ENCODE peak calls at places on chromosomes 16 and 17, in five cellular contexts. E is WTC11, K is H1, J is HepG2, B is K562. L is an unnamed sample.

GRCh38 chr17:39306028-39306427 is 80.3 kb upstream of the STAC2 start:
- DNase-seq in E (no peak), K (peak; percentile 42), J (no peak), B (no peak), L (no peak)

GRCh38 chr17:52297230-52298010 is 138.9 kb upstream of the CA10 start:
- DNase-seq in E (no peak), K (no peak), J (peak; percentile 5), B (no peak), L (no peak)

GRCh38 chr17:9291912-9292562 is 270.7 kb downstream of the NTN1 start:
- DNase-seq in E (peak; percentile 49), K (peak; percentile 66), J (peak; percentile 8), B (peak; percentile 10), L (no peak)

GRCh38 chr17:68390888-68391545 is 66.3 kb downstream of the WIPI1 start:
- DNase-seq in E (no peak), K (peak; percentile 28), J (no peak), B (no peak), L (no peak)

GRCh38 chr17:35345926-35346771 is 27.3 kb downstream of the SLFN11 start:
- DNase-seq in E (peak; percentile 24), K (peak; percentile 64), J (no peak), B (peak; percentile 11), L (no peak)

GRCh38 chr16:54118846-54119245 is 167.7 kb downstream of the IRX3 start:
- DNase-seq in E (no peak), K (no peak), J (no peak), B (no peak), L (no peak)

GRCh38 chr17:50817142-50817751 is 18.1 kb upstream of the WFIKKN2 start:
- DNase-seq in E (peak; percentile 55), K (peak; percentile 82), J (no peak), B (peak; percentile 71), L (no peak)

GRCh38 chr17:69870091-69870530 is 204.9 kb upstream of the KCNJ16 start:
- DNase-seq in E (no peak), K (no peak), J (no peak), B (no peak), L (no peak)

GRCh38 chr16:84526794-84527485 is 22.5 kb upstream of the MEAK7 start:
- DNase-seq in E (no peak), K (no peak), J (no peak), B (no peak), L (no peak)

GRCh38 chr17:72812823-72813222 is 279.7 kb downstream of the SLC39A11 start:
- DNase-seq in E (no peak), K (no peak), J (no peak), B (no peak), L (no peak)

GRCh38 chr17:49787932-49788442 is 494 bp upstream of the KAT7 start:
- DNase-seq in E (peak; percentile 19), K (peak; percentile 52), J (no peak), B (peak; percentile 31), L (no peak)

GRCh38 chr16:24273511-24273910 is 17.4 kb downstream of the CACNG3 start:
- DNase-seq in E (no peak), K (no peak), J (no peak), B (no peak), L (no peak)

GRCh38 chr17:5364696-5365095 is 54.8 kb downstream of the NUP88 start:
- DNase-seq in E (no peak), K (no peak), J (no peak), B (no peak), L (no peak)

GRCh38 chr16:56506941-56507340 is 12.9 kb downstream of the BBS2 start:
- DNase-seq in E (no peak), K (no peak), J (no peak), B (no peak), L (no peak)

GRCh38 chr16:53821487-53821886 is 117.5 kb downstream of the FTO start:
- DNase-seq in E (no peak), K (no peak), J (no peak), B (no peak), L (no peak)

GRCh38 chr17:11391134-11391533 is 150.1 kb downstream of the SHISA6 start:
- DNase-seq in E (peak; percentile 18), K (peak; percentile 73), J (peak; percentile 3), B (no peak), L (no peak)

GRCh38 chr16:51419768-51420167 is 268.7 kb upstream of the SALL1 start:
- DNase-seq in E (no peak), K (no peak), J (no peak), B (no peak), L (no peak)

GRCh38 chr16:19601083-19601976 is 45.8 kb downstream of the VPS35L start:
- DNase-seq in E (no peak), K (peak; percentile 56), J (peak; percentile 47), B (peak; percentile 59), L (no peak)

GRCh38 chr17:48547839-48548686 is 3.2 kb upstream of the HOXB2 start:
- DNase-seq in E (no peak), K (no peak), J (no peak), B (peak; percentile 91), L (no peak)

GRCh38 chr17:83155128-83156081 is 76.0 kb downstream of the METRNL start:
- DNase-seq in E (no peak), K (no peak), J (no peak), B (no peak), L (no peak)

GRCh38 chr17:4719684-4720221 is 9.3 kb downstream of the ARRB2 start:
- DNase-seq in E (no peak), K (no peak), J (no peak), B (no peak), L (no peak)

GRCh38 chr17:2484876-2485275 is 26.8 kb downstream of the METTL16 start:
- DNase-seq in E (peak; percentile 46), K (peak; percentile 49), J (no peak), B (peak; percentile 3), L (no peak)

DNA sequence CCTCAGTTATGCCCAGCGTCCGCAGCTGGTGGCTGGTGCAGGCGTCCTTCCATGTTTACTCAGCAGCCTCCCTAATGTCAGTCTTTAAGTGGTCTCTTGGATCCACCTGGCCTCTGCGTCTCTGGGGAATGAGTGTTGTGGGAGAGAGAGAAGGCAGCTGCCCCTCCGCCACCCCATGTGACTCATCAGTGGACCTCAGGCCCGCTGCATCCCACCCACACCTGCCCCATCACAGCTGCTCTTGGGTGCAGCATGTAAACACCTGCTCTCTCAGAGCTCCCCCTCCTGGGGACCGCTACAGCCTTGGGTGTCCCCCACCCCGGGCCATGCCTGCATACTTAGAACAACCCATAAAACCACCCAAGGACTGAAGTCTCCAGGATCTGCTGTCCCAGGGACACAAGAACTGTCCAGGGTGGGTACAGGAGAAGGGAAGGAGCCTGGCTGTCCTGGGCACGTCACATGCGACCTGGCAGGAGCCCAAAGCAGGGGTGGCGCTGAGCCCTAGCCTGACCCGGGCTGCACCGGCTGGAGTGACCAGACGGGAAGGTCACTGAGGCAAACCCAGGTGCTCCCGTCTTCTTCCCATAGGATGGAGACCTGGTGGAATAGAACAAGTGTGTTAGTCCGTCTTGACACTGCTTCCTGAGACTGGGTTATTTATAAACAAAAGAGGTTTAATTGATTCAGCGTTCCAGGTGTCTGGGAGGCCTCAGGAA is 4.2 kb downstream of the C16orf90 start:
- DNase-seq in E (peak; percentile 45), K (no peak), J (peak; percentile 40), B (peak; percentile 39), L (no peak)
- TF ChIP-seq ATF2 in E (no peak), K (no peak), J (no peak), B (no peak), L (no peak)

GRCh38 chr16:89044394-89045180 is 49.1 kb upstream of the ACSF3 start:
- DNase-seq in E (no peak), K (no peak), J (no peak), B (no peak), L (no peak)
- TF ChIP-seq ATF2 in E (no peak), K (no peak), J (no peak), B (no peak), L (no peak)

GRCh38 chr16:81796035-81796434 is 16.9 kb downstream of the PLCG2 start:
- DNase-seq in E (no peak), K (no peak), J (no peak), B (no peak), L (no peak)
- TF ChIP-seq ATF2 in E (no peak), K (no peak), J (no peak), B (no peak), L (no peak)

GRCh38 chr16:80103463-80103862 is 437.3 kb upstream of the DYNLRB2 start:
- DNase-seq in E (no peak), K (no peak), J (no peak), B (no peak), L (no peak)
- TF ChIP-seq ATF2 in E (no peak), K (no peak), J (no peak), B (no peak), L (no peak)

DNA sequence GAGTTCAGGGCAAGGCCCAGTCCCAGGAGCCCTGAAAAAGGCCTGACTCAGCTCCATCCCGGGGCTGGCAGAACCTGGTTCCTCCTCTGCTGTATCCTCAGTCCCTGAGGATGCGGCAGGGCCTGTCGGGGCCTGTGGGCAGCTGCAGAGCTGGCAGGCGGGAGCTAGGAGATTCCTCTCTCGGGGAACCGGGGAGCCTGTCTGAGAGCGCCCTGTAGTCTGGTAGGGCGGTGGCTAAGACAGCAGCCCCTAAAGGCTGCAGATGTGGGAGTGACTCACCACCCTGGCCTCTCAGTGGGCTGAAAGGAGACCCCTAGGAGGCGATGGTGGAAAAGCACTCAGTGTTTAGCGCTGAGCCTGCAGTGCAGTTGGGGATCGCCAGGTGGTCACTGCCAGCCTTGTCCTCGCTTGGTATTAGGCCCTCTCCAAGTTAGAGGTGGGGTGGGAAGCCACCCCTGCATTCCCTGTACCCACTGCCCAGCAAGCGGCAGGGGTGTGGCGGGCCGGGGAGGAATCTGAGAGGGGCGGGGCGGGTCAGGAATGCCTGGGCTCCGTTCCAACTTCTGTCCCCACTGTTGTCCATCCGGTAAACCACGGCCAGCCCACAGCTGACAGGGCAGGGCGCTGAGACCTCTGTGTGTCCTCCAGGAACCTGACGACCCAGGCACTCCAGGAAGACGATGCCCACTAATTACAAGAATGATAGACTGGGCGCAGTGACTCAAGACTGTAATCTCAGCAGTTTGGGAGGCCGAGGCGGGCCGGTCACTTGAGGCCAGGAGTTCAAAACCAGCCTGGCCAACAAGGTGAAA is 29.5 kb upstream of the CDH1 start:
- DNase-seq in E (peak; percentile 67), K (peak; percentile 70), J (peak; percentile 81), B (peak; percentile 63), L (no peak)
- TF ChIP-seq ATF2 in E (no peak), K (no peak), J (no peak), B (no peak), L (no peak)

GRCh38 chr16:48948911-48949310 is 332.7 kb downstream of the CBLN1 start:
- DNase-seq in E (no peak), K (no peak), J (no peak), B (no peak), L (no peak)
- TF ChIP-seq ATF2 in E (no peak), K (no peak), J (no peak), B (no peak), L (no peak)